ENCODE peak calls at places on chromosomes 3 and 15, in ten cellular contexts. B, T, F, E, X, I, V, O, R and C are unnamed samples.

GRCh38 chr15:31266712-31267111 is 59.9 kb upstream of the KLF13 start:
- DNase-seq in V (no peak), X (no peak), F (no peak), O (peak), B (no peak), I (no peak), T (no peak), R (no peak), E (no peak), C (no peak)

GRCh38 chr3:27202959-27203358 is 166.2 kb downstream of the NEK10 start:
- DNase-seq in E (no peak), T (no peak), O (no peak), X (no peak), F (no peak), V (no peak), I (no peak), B (no peak), R (no peak), C (no peak)

GRCh38 chr15:92011611-92012367 is 158.3 kb downstream of the SLCO3A1 start:
- DNase-seq in T (peak), O (no peak), E (no peak), I (peak), B (peak), X (peak), R (no peak), V (no peak), F (peak), C (no peak)

GRCh38 chr15:64842099-64842940 is 605 bp downstream of the PLEKHO2 start:
- DNase-seq in V (no peak), R (no peak), F (no peak), O (peak), X (peak), B (peak), I (no peak), E (peak), T (peak), C (no peak)

GRCh38 chr3:33557829-33558228 is 117.6 kb upstream of the UBP1 start:
- DNase-seq in T (no peak), X (no peak), O (no peak), I (no peak), B (no peak), V (no peak), R (no peak), F (no peak), E (no peak), C (no peak)

GRCh38 chr15:89492111-89492641 is 4.2 kb downstream of the RHCG start:
- DNase-seq in T (no peak), X (no peak), F (peak), E (no peak), V (peak), B (no peak), R (no peak), I (peak), O (peak), C (no peak)

GRCh38 chr3:177300039-177300833 is 103.0 kb upstream of the TBL1XR1 start:
- DNase-seq in I (no peak), T (peak), F (no peak), O (no peak), R (no peak), V (no peak), B (no peak), X (no peak), E (no peak), C (no peak)

GRCh38 chr3:194777729-194778128 is 92.0 kb downstream of the FAM43A start:
- DNase-seq in R (no peak), O (no peak), V (no peak), F (no peak), I (no peak), T (no peak), E (no peak), X (no peak), B (no peak), C (no peak)

GRCh38 chr3:179510496-179510895 is 52.2 kb upstream of the ACTL6A start:
- DNase-seq in I (no peak), E (no peak), B (no peak), F (no peak), V (no peak), T (no peak), R (no peak), X (peak), O (no peak), C (no peak)

GRCh38 chr15:31116423-31117030 is 15.0 kb upstream of the TRPM1 start:
- DNase-seq in E (no peak), F (no peak), V (no peak), O (no peak), I (no peak), T (no peak), R (no peak), B (no peak), X (no peak), C (no peak)

GRCh38 chr3:45606991-45607712 is 12.6 kb downstream of the LIMD1 start:
- DNase-seq in V (no peak), I (no peak), T (peak), X (no peak), B (no peak), F (no peak), E (no peak), O (peak), R (no peak), C (no peak)

GRCh38 chr3:155876537-155876936 is 6.1 kb downstream of the GMPS start:
- DNase-seq in E (no peak), B (no peak), V (no peak), R (no peak), X (no peak), I (no peak), T (no peak), O (no peak), F (no peak), C (no peak)

GRCh38 chr3:47870156-47870555 is 67.2 kb downstream of the DHX30 start:
- DNase-seq in F (no peak), R (no peak), E (no peak), V (no peak), O (no peak), X (no peak), T (no peak), B (no peak), I (no peak), C (no peak)

GRCh38 chr15:68672781-68673205 is 94.0 kb downstream of the CORO2B start:
- DNase-seq in E (peak), B (no peak), T (peak), O (peak), R (no peak), I (peak), V (no peak), F (no peak), X (no peak), C (no peak)

GRCh38 chr3:56314842-56315241 is 153.4 kb downstream of the ERC2 start:
- DNase-seq in X (peak), I (no peak), E (no peak), V (no peak), B (no peak), F (no peak), T (peak), O (no peak), R (peak), C (no peak)

GRCh38 chr15:99014803-99015676 is 7.4 kb upstream of the PGPEP1L start:
- DNase-seq in R (no peak), V (peak), F (peak), I (peak), E (no peak), O (peak), T (peak), B (peak), X (peak), C (no peak)

GRCh38 chr3:109952924-109953323 is 615.6 kb upstream of the DPPA4 start:
- DNase-seq in I (no peak), X (no peak), R (no peak), B (no peak), F (no peak), E (no peak), T (no peak), V (no peak), O (no peak), C (no peak)

GRCh38 chr3:181075098-181075497 is 85.6 kb upstream of the DNAJC19 start:
- DNase-seq in R (no peak), T (no peak), B (no peak), F (no peak), X (no peak), I (peak), V (no peak), E (no peak), O (no peak), C (no peak)

GRCh38 chr3:30659270-30660127 is 53.1 kb downstream of the TGFBR2 start:
- DNase-seq in T (peak), E (no peak), B (no peak), V (no peak), X (peak), F (no peak), O (no peak), I (no peak), R (peak), C (no peak)

GRCh38 chr15:70528270-70528706 is 235.1 kb downstream of the UACA start:
- DNase-seq in X (no peak), I (no peak), T (peak), V (no peak), O (no peak), F (peak), B (peak), R (no peak), E (no peak), C (no peak)

GRCh38 chr3:51374456-51374855 is 10.6 kb upstream of the MANF start:
- DNase-seq in B (no peak), T (no peak), I (no peak), F (no peak), R (no peak), X (no peak), O (no peak), E (no peak), V (no peak), C (no peak)

GRCh38 chr15:82790321-82790720 is 15.5 kb downstream of the FSD2 start:
- DNase-seq in F (no peak), I (no peak), O (no peak), R (no peak), E (no peak), V (no peak), X (no peak), T (no peak), B (no peak), C (no peak)

GRCh38 chr15:94259121-94259776 is 27.9 kb downstream of the MCTP2 start:
- DNase-seq in O (no peak), T (no peak), X (no peak), B (no peak), F (no peak), R (no peak), V (no peak), I (no peak), E (no peak), C (no peak)

GRCh38 chr15:26082833-26083174 is 219.7 kb upstream of the ATP10A start:
- DNase-seq in T (no peak), R (no peak), I (peak), X (no peak), V (no peak), F (no peak), O (no peak), E (no peak), B (no peak), C (peak)

GRCh38 chr3:123331006-123331405 is 117.9 kb downstream of the ADCY5 start:
- DNase-seq in O (peak), B (no peak), R (no peak), F (no peak), X (no peak), V (no peak), T (no peak), E (no peak), I (no peak), C (no peak)

GRCh38 chr15:61556037-61556648 is 327.0 kb upstream of the RORA start:
- DNase-seq in E (no peak), I (no peak), V (no peak), F (no peak), B (no peak), R (peak), T (peak), O (no peak), X (peak), C (no peak)

GRCh38 chr15:81088496-81088895 is 45.6 kb upstream of the CFAP161 start:
- DNase-seq in F (no peak), B (no peak), X (no peak), E (no peak), V (no peak), O (no peak), I (no peak), T (no peak), R (no peak), C (no peak)

GRCh38 chr3:37988931-37989525 is 1.6 kb upstream of the VILL start:
- DNase-seq in O (peak), F (no peak), B (no peak), I (no peak), E (no peak), T (no peak), X (no peak), V (no peak), R (no peak), C (no peak)

GRCh38 chr3:99545941-99546580 is 92.3 kb upstream of the COL8A1 start:
- DNase-seq in I (no peak), T (no peak), V (no peak), R (no peak), O (no peak), E (no peak), B (no peak), X (no peak), F (no peak), C (no peak)

GRCh38 chr3:177193706-177194268 is 3.5 kb downstream of the TBL1XR1 start:
- DNase-seq in X (no peak), E (no peak), O (no peak), F (no peak), I (no peak), B (no peak), R (no peak), V (no peak), T (no peak), C (peak)

GRCh38 chr3:50607271-50608091 is 4.1 kb downstream of the CISH start:
- DNase-seq in R (no peak), E (no peak), T (no peak), B (no peak), X (no peak), O (no peak), F (peak), V (no peak), I (no peak), C (no peak)

GRCh38 chr3:83946554-83946953 is 1012.2 kb upstream of the CADM2 start:
- DNase-seq in O (no peak), T (peak), V (no peak), F (no peak), I (no peak), X (no peak), B (no peak), R (no peak), E (no peak), C (no peak)

GRCh38 chr3:189637755-189638154 is 6.6 kb downstream of the TP63 start:
- DNase-seq in R (no peak), V (no peak), I (no peak), X (no peak), T (no peak), E (no peak), B (no peak), O (no peak), F (no peak), C (no peak)